ENCODE peak calls at places on chromosomes 12 and 14, in seven cellular contexts. One of them, this sample, is unnamed.

GRCh38 chr14:64478634-64479250 is 13.4 kb downstream of the AKAP5 start:
- DNase-seq in dorsolateral prefrontal cortex: no peak
- DNase-seq in HFF-Myc: no peak
- DNase-seq in Right ventricle myocardium inferior: no peak
- DNase-seq in B cell: peak; percentile 61
- DNase-seq in substantia nigra: no peak
- DNase-seq in foreskin fibroblast: no peak
- DNase-seq in this sample: no peak

GRCh38 chr12:2295941-2296461 is 243.2 kb downstream of the CACNA1C start:
- DNase-seq in substantia nigra: no peak
- DNase-seq in Right ventricle myocardium inferior: no peak
- DNase-seq in HFF-Myc: no peak
- DNase-seq in B cell: no peak
- DNase-seq in dorsolateral prefrontal cortex: no peak
- DNase-seq in foreskin fibroblast: peak; percentile 88
- DNase-seq in this sample: no peak

GRCh38 chr14:24429395-24430142 is at the start of the genes CBLN3 and KHNYN:
- DNase-seq in HFF-Myc: peak; percentile 70
- DNase-seq in dorsolateral prefrontal cortex: peak; percentile 72
- DNase-seq in foreskin fibroblast: peak; percentile 92
- DNase-seq in B cell: peak; percentile 91
- DNase-seq in Right ventricle myocardium inferior: peak; percentile 97
- DNase-seq in substantia nigra: peak; percentile 72
- DNase-seq in this sample: peak; percentile 74

GRCh38 chr14:23402296-23403138 is 5.6 kb downstream of the MYH6 start:
- DNase-seq in substantia nigra: no peak
- DNase-seq in Right ventricle myocardium inferior: no peak
- DNase-seq in dorsolateral prefrontal cortex: no peak
- DNase-seq in HFF-Myc: no peak
- DNase-seq in B cell: no peak
- DNase-seq in foreskin fibroblast: no peak
- DNase-seq in this sample: no peak

GRCh38 chr12:130026608-130027176 is 122.9 kb upstream of the TMEM132D start:
- DNase-seq in foreskin fibroblast: no peak
- DNase-seq in Right ventricle myocardium inferior: no peak
- DNase-seq in HFF-Myc: no peak
- DNase-seq in substantia nigra: no peak
- DNase-seq in B cell: peak; percentile 9
- DNase-seq in dorsolateral prefrontal cortex: peak; percentile 53
- DNase-seq in this sample: no peak

GRCh38 chr14:29242755-29243340 is 476.3 kb downstream of the FOXG1 start:
- DNase-seq in B cell: no peak
- DNase-seq in foreskin fibroblast: peak; percentile 37
- DNase-seq in HFF-Myc: no peak
- DNase-seq in Right ventricle myocardium inferior: no peak
- DNase-seq in substantia nigra: no peak
- DNase-seq in dorsolateral prefrontal cortex: no peak
- DNase-seq in this sample: no peak

GRCh38 chr12:12806784-12807516 is 6.2 kb upstream of the DDX47 start:
- DNase-seq in Right ventricle myocardium inferior: no peak
- DNase-seq in HFF-Myc: no peak
- DNase-seq in B cell: no peak
- DNase-seq in foreskin fibroblast: no peak
- DNase-seq in dorsolateral prefrontal cortex: no peak
- DNase-seq in substantia nigra: no peak
- DNase-seq in this sample: no peak

GRCh38 chr12:6211421-6211869 is 11.2 kb downstream of the CD9 start:
- DNase-seq in B cell: no peak
- DNase-seq in substantia nigra: no peak
- DNase-seq in Right ventricle myocardium inferior: no peak
- DNase-seq in HFF-Myc: peak; percentile 75
- DNase-seq in dorsolateral prefrontal cortex: no peak
- DNase-seq in foreskin fibroblast: peak; percentile 77
- DNase-seq in this sample: no peak

GRCh38 chr12:56104109-56104814 is at the start of gene PA2G4:
- DNase-seq in HFF-Myc: peak; percentile 96
- DNase-seq in substantia nigra: peak; percentile 93
- DNase-seq in foreskin fibroblast: peak; percentile 98
- DNase-seq in dorsolateral prefrontal cortex: peak; percentile 95
- DNase-seq in Right ventricle myocardium inferior: peak; percentile 99
- DNase-seq in B cell: peak; percentile 92
- DNase-seq in this sample: peak; percentile 84

GRCh38 chr14:87617079-87617478 is 375.9 kb downstream of the GALC start:
- DNase-seq in Right ventricle myocardium inferior: no peak
- DNase-seq in foreskin fibroblast: no peak
- DNase-seq in dorsolateral prefrontal cortex: no peak
- DNase-seq in substantia nigra: no peak
- DNase-seq in B cell: no peak
- DNase-seq in HFF-Myc: no peak
- DNase-seq in this sample: no peak

GRCh38 chr12:7017870-7018349 is 366 bp downstream of the LPCAT3 start:
- DNase-seq in foreskin fibroblast: no peak
- DNase-seq in substantia nigra: no peak
- DNase-seq in B cell: no peak
- DNase-seq in dorsolateral prefrontal cortex: no peak
- DNase-seq in HFF-Myc: no peak
- DNase-seq in Right ventricle myocardium inferior: no peak
- DNase-seq in this sample: no peak

GRCh38 chr14:77822741-77823140 is 22.8 kb downstream of the ADCK1 start:
- DNase-seq in HFF-Myc: no peak
- DNase-seq in B cell: no peak
- DNase-seq in dorsolateral prefrontal cortex: no peak
- DNase-seq in substantia nigra: no peak
- DNase-seq in Right ventricle myocardium inferior: no peak
- DNase-seq in foreskin fibroblast: no peak
- DNase-seq in this sample: no peak

This sample was measured in C1 segment of cervical spinal cord.